ENCODE peak calls at places on chromosomes 13 and 19, in six cellular contexts. One of them, this sample, is unnamed.

GRCh38 chr19:17469371-17470203 is 737 bp upstream of the SLC27A1 start:
- DNase-seq in stimulated activated CD4-positive, alpha-beta T cell treated with anti-CD3 and anti-CD28 coated beads, Interleukin-2, amount 100 ng/mL, for 48 hours: peak
- DNase-seq in T-cell: peak
- DNase-seq in omental fat pad: peak
- DNase-seq in A172: peak
- DNase-seq in T1000: no peak
- DNase-seq in this sample: peak

GRCh38 chr13:34044660-34045080 is 226.7 kb downstream of the RFC3 start:
- DNase-seq in stimulated activated CD4-positive, alpha-beta T cell treated with anti-CD3 and anti-CD28 coated beads, Interleukin-2, amount 100 ng/mL, for 48 hours: no peak
- DNase-seq in T-cell: no peak
- DNase-seq in omental fat pad: no peak
- DNase-seq in A172: peak
- DNase-seq in T1000: peak
- DNase-seq in this sample: peak

GRCh38 chr13:77779461-77780272 is 82.2 kb downstream of the SLAIN1 start:
- DNase-seq in stimulated activated CD4-positive, alpha-beta T cell treated with anti-CD3 and anti-CD28 coated beads, Interleukin-2, amount 100 ng/mL, for 48 hours: peak
- DNase-seq in T-cell: peak
- DNase-seq in omental fat pad: no peak
- DNase-seq in A172: peak
- DNase-seq in T1000: no peak
- DNase-seq in this sample: peak

GRCh38 chr19:41095703-41096102 is 7.5 kb downstream of the CYP2A13 start:
- DNase-seq in stimulated activated CD4-positive, alpha-beta T cell treated with anti-CD3 and anti-CD28 coated beads, Interleukin-2, amount 100 ng/mL, for 48 hours: no peak
- DNase-seq in T-cell: no peak
- DNase-seq in omental fat pad: no peak
- DNase-seq in A172: no peak
- DNase-seq in T1000: no peak
- DNase-seq in this sample: no peak

GRCh38 chr13:47917022-47917574 is 84.0 kb downstream of the SUCLA2 start:
- DNase-seq in stimulated activated CD4-positive, alpha-beta T cell treated with anti-CD3 and anti-CD28 coated beads, Interleukin-2, amount 100 ng/mL, for 48 hours: no peak
- DNase-seq in T-cell: no peak
- DNase-seq in omental fat pad: no peak
- DNase-seq in A172: no peak
- DNase-seq in T1000: no peak
- DNase-seq in this sample: no peak

GRCh38 chr19:17579523-17580244 is 24.2 kb downstream of the COLGALT1 start:
- DNase-seq in stimulated activated CD4-positive, alpha-beta T cell treated with anti-CD3 and anti-CD28 coated beads, Interleukin-2, amount 100 ng/mL, for 48 hours: no peak
- DNase-seq in T-cell: no peak
- DNase-seq in omental fat pad: no peak
- DNase-seq in A172: peak
- DNase-seq in T1000: no peak
- DNase-seq in this sample: peak

GRCh38 chr19:8698433-8699063 is at the start of gene ACTL9:
- DNase-seq in stimulated activated CD4-positive, alpha-beta T cell treated with anti-CD3 and anti-CD28 coated beads, Interleukin-2, amount 100 ng/mL, for 48 hours: no peak
- DNase-seq in T-cell: no peak
- DNase-seq in omental fat pad: no peak
- DNase-seq in A172: no peak
- DNase-seq in T1000: no peak
- DNase-seq in this sample: no peak

GRCh38 chr13:34335662-34336007 is 517.7 kb downstream of the RFC3 start:
- DNase-seq in stimulated activated CD4-positive, alpha-beta T cell treated with anti-CD3 and anti-CD28 coated beads, Interleukin-2, amount 100 ng/mL, for 48 hours: no peak
- DNase-seq in T-cell: no peak
- DNase-seq in omental fat pad: no peak
- DNase-seq in A172: no peak
- DNase-seq in T1000: no peak
- DNase-seq in this sample: no peak

GRCh38 chr19:32870154-32870573 is 597 bp upstream of the SLC7A9 start:
- DNase-seq in stimulated activated CD4-positive, alpha-beta T cell treated with anti-CD3 and anti-CD28 coated beads, Interleukin-2, amount 100 ng/mL, for 48 hours: no peak
- DNase-seq in T-cell: no peak
- DNase-seq in omental fat pad: no peak
- DNase-seq in A172: no peak
- DNase-seq in T1000: no peak
- DNase-seq in this sample: no peak

GRCh38 chr13:36819064-36819810 is at the start of gene RFXAP:
- DNase-seq in stimulated activated CD4-positive, alpha-beta T cell treated with anti-CD3 and anti-CD28 coated beads, Interleukin-2, amount 100 ng/mL, for 48 hours: peak
- DNase-seq in T-cell: peak
- DNase-seq in omental fat pad: peak
- DNase-seq in A172: peak
- DNase-seq in T1000: peak
- DNase-seq in this sample: peak

GRCh38 chr19:11435833-11436313 is 438 bp downstream of the PRKCSH start:
- DNase-seq in stimulated activated CD4-positive, alpha-beta T cell treated with anti-CD3 and anti-CD28 coated beads, Interleukin-2, amount 100 ng/mL, for 48 hours: no peak
- DNase-seq in T-cell: no peak
- DNase-seq in omental fat pad: no peak
- DNase-seq in A172: peak
- DNase-seq in T1000: no peak
- DNase-seq in this sample: peak

GRCh38 chr19:44796701-44797115 is 12.2 kb upstream of the BCAM start:
- DNase-seq in stimulated activated CD4-positive, alpha-beta T cell treated with anti-CD3 and anti-CD28 coated beads, Interleukin-2, amount 100 ng/mL, for 48 hours: no peak
- DNase-seq in T-cell: peak
- DNase-seq in omental fat pad: no peak
- DNase-seq in A172: peak
- DNase-seq in T1000: no peak
- DNase-seq in this sample: no peak

GRCh38 chr13:39982745-39983144 is 327.3 kb downstream of the COG6 start:
- DNase-seq in stimulated activated CD4-positive, alpha-beta T cell treated with anti-CD3 and anti-CD28 coated beads, Interleukin-2, amount 100 ng/mL, for 48 hours: no peak
- DNase-seq in T-cell: no peak
- DNase-seq in omental fat pad: no peak
- DNase-seq in A172: no peak
- DNase-seq in T1000: no peak
- DNase-seq in this sample: no peak

GRCh38 chr19:47156861-47157454 is 26.3 kb downstream of the SAE1 start:
- DNase-seq in stimulated activated CD4-positive, alpha-beta T cell treated with anti-CD3 and anti-CD28 coated beads, Interleukin-2, amount 100 ng/mL, for 48 hours: no peak
- DNase-seq in T-cell: no peak
- DNase-seq in omental fat pad: no peak
- DNase-seq in A172: peak
- DNase-seq in T1000: no peak
- DNase-seq in this sample: no peak

GRCh38 chr13:100306042-100306441 is 217.1 kb downstream of the PCCA start:
- DNase-seq in stimulated activated CD4-positive, alpha-beta T cell treated with anti-CD3 and anti-CD28 coated beads, Interleukin-2, amount 100 ng/mL, for 48 hours: no peak
- DNase-seq in T-cell: no peak
- DNase-seq in omental fat pad: no peak
- DNase-seq in A172: no peak
- DNase-seq in T1000: no peak
- DNase-seq in this sample: no peak

GRCh38 chr19:13842294-13843103 is 34.4 kb upstream of the NANOS3 start:
- DNase-seq in stimulated activated CD4-positive, alpha-beta T cell treated with anti-CD3 and anti-CD28 coated beads, Interleukin-2, amount 100 ng/mL, for 48 hours: peak
- DNase-seq in T-cell: peak
- DNase-seq in omental fat pad: no peak
- DNase-seq in A172: peak
- DNase-seq in T1000: peak
- DNase-seq in this sample: peak

GRCh38 chr13:43751624-43752023 is 35.1 kb downstream of the ENOX1 start:
- DNase-seq in stimulated activated CD4-positive, alpha-beta T cell treated with anti-CD3 and anti-CD28 coated beads, Interleukin-2, amount 100 ng/mL, for 48 hours: no peak
- DNase-seq in T-cell: no peak
- DNase-seq in omental fat pad: no peak
- DNase-seq in A172: no peak
- DNase-seq in T1000: no peak
- DNase-seq in this sample: no peak

GRCh38 chr13:34672631-34673030 is 269.4 kb upstream of the NBEA start:
- DNase-seq in stimulated activated CD4-positive, alpha-beta T cell treated with anti-CD3 and anti-CD28 coated beads, Interleukin-2, amount 100 ng/mL, for 48 hours: no peak
- DNase-seq in T-cell: no peak
- DNase-seq in omental fat pad: no peak
- DNase-seq in A172: peak
- DNase-seq in T1000: no peak
- DNase-seq in this sample: peak

GRCh38 chr19:883661-884211 is 9.3 kb downstream of the MED16 start:
- DNase-seq in stimulated activated CD4-positive, alpha-beta T cell treated with anti-CD3 and anti-CD28 coated beads, Interleukin-2, amount 100 ng/mL, for 48 hours: no peak
- DNase-seq in T-cell: no peak
- DNase-seq in omental fat pad: no peak
- DNase-seq in A172: peak
- DNase-seq in T1000: peak
- DNase-seq in this sample: no peak

This sample was measured in GM23248.